ENCODE peak calls at places on chromosomes 13 and 19, in nine cellular contexts. L is sigmoid colon; V is stomach; A is HCT116; R is thoracic aorta; B is CD4-positive, alpha-beta T cell; U is naive thymus-derived CD4-positive, alpha-beta T cell; D is CD8-positive, alpha-beta T cell; Y is RWPE2. Z is an unnamed sample. For H3K9me3, the result is how much of the 10 kb centered on the place peaks cover.

GRCh38 chr13:21148557-21149258 is 27.6 kb downstream of the SKA3 start:
- DNase-seq in U (no peak), D (no peak), R (no peak), L (no peak), V (no peak), A (no peak), B (no peak), Y (no peak), Z (no peak)

GRCh38 chr19:47058621-47059020 is 10.2 kb upstream of the TMEM160 start:
- DNase-seq in Y (no peak), B (no peak), V (no peak), L (no peak), A (no peak), U (no peak), R (no peak), D (no peak), Z (no peak)

GRCh38 chr13:67515895-67516294 is 285.8 kb upstream of the PCDH9 start:
- DNase-seq in D (no peak), Y (no peak), U (no peak), B (no peak), A (no peak), V (no peak), R (no peak), L (no peak), Z (no peak)

GRCh38 chr19:44303976-44304568 is 753 bp downstream of the ZNF235 start:
- DNase-seq in L (no peak), D (no peak), B (no peak), Y (no peak), U (no peak), R (no peak), A (no peak), V (no peak), Z (no peak)

GRCh38 chr13:113069861-113070805 is 35.5 kb upstream of the F7 start:
- DNase-seq in L (no peak), V (no peak), A (no peak), B (no peak), U (no peak), R (no peak), Y (no peak), D (no peak), Z (no peak)

GRCh38 chr13:66313408-66313807 is 916.7 kb downstream of the PCDH9 start:
- DNase-seq in R (no peak), U (no peak), B (no peak), D (no peak), V (no peak), L (no peak), Y (no peak), A (no peak), Z (peak)

GRCh38 chr13:24226762-24227161 is 66.2 kb downstream of the SPATA13 start:
- DNase-seq in V (no peak), R (no peak), Y (no peak), D (no peak), U (no peak), B (no peak), L (no peak), A (no peak), Z (no peak)

GRCh38 chr13:33524086-33524485 is 238.5 kb upstream of the STARD13 start:
- DNase-seq in L (no peak), U (no peak), V (no peak), D (no peak), B (no peak), Y (no peak), R (no peak), A (no peak), Z (no peak)

GRCh38 chr19:1011831-1012333 is 9.0 kb downstream of the TMEM259 start:
- DNase-seq in D (no peak), R (no peak), A (no peak), L (no peak), U (no peak), V (no peak), B (no peak), Y (no peak), Z (no peak)

GRCh38 chr19:49554701-49555181 is 25.6 kb downstream of the NOSIP start:
- DNase-seq in Y (no peak), V (no peak), R (no peak), A (no peak), L (no peak), D (peak), B (peak), U (no peak), Z (no peak)

GRCh38 chr19:7595466-7596133 is at the start of gene CAMSAP3:
- DNase-seq in U (no peak), R (no peak), B (peak), A (no peak), V (peak), D (peak), Y (peak), L (no peak), Z (no peak)

GRCh38 chr13:49683489-49683888 is 7.8 kb downstream of the EBPL start:
- DNase-seq in A (no peak), D (no peak), V (no peak), R (no peak), Y (no peak), L (no peak), U (no peak), B (no peak), Z (no peak)

GRCh38 chr19:1987197-1988187 is 28.0 kb downstream of the BTBD2 start:
- DNase-seq in V (no peak), D (no peak), L (no peak), U (no peak), Y (peak), B (no peak), R (no peak), A (no peak), Z (no peak)

GRCh38 chr13:44818428-44818827 is 170.8 kb downstream of the NUFIP1 start:
- DNase-seq in R (no peak), B (no peak), V (no peak), D (no peak), L (no peak), Y (no peak), A (peak), U (no peak), Z (no peak)

GRCh38 chr19:35138305-35138799 is 272 bp upstream of the FXYD1 start:
- DNase-seq in D (no peak), R (no peak), V (no peak), A (no peak), L (peak), B (no peak), Y (no peak), U (no peak), Z (no peak)

GRCh38 chr13:44903596-44903995 is 85.7 kb downstream of the NUFIP1 start:
- DNase-seq in U (no peak), D (no peak), Y (no peak), R (peak), B (no peak), V (peak), L (peak), A (no peak), Z (peak)

GRCh38 chr19:18446811-18447359 is 9.0 kb upstream of the ISYNA1 start:
- DNase-seq in B (no peak), D (no peak), A (no peak), Y (no peak), R (no peak), V (no peak), U (no peak), L (no peak), Z (no peak)

GRCh38 chr13:105543742-105544141 is 991.7 kb downstream of the EFNB2 start:
- DNase-seq in V (no peak), L (no peak), A (no peak), B (no peak), Y (no peak), D (no peak), R (no peak), U (no peak), Z (no peak)

GRCh38 chr13:31377946-31378345 is 178.2 kb downstream of the B3GLCT start:
- DNase-seq in A (no peak), D (no peak), U (no peak), R (no peak), Y (no peak), B (no peak), L (no peak), V (no peak), Z (no peak)

GRCh38 chr19:49701271-49701786 is 10.4 kb downstream of the CPT1C start:
- DNase-seq in D (no peak), B (no peak), L (no peak), A (no peak), R (no peak), V (no peak), U (no peak), Y (no peak), Z (no peak)

GRCh38 chr19:54523403-54523802 is 20.8 kb downstream of the LAIR2 start:
- DNase-seq in D (no peak), Y (no peak), V (no peak), R (no peak), L (no peak), A (no peak), B (no peak), U (no peak), Z (no peak)

GRCh38 chr13:45510671-45511070 is 45.9 kb downstream of the COG3 start:
- DNase-seq in U (no peak), L (no peak), Y (no peak), R (no peak), V (no peak), A (no peak), D (no peak), B (no peak), Z (no peak)

GRCh38 chr13:92172191-92172590 is 773.8 kb downstream of the GPC5 start:
- DNase-seq in U (no peak), A (no peak), B (no peak), L (no peak), R (no peak), V (no peak), Y (no peak), D (no peak), Z (no peak)

GRCh38 chr19:30003862-30004261 is 61.8 kb downstream of the URI1 start:
- DNase-seq in Y (no peak), L (no peak), V (no peak), U (no peak), D (no peak), B (no peak), R (no peak), A (no peak), Z (no peak)

GRCh38 chr13:95255072-95255732 is 46.0 kb downstream of the ABCC4 start:
- DNase-seq in R (no peak), A (no peak), V (no peak), L (no peak), D (no peak), U (no peak), Y (no peak), B (no peak), Z (no peak)

GRCh38 chr13:95256086-95256485 is 45.2 kb downstream of the ABCC4 start:
- DNase-seq in B (no peak), A (peak), U (no peak), L (no peak), Y (peak), R (no peak), D (no peak), V (no peak), Z (no peak)

GRCh38 chr13:95251641-95252040 is 49.6 kb downstream of the ABCC4 start:
- DNase-seq in Y (no peak), D (no peak), L (no peak), V (no peak), A (no peak), B (no peak), R (no peak), U (no peak), Z (no peak)

GRCh38 chr13:95253033-95253432 is 48.2 kb downstream of the ABCC4 start:
- DNase-seq in R (no peak), D (no peak), V (no peak), Y (no peak), U (no peak), A (no peak), L (no peak), B (no peak), Z (no peak)

DNA sequence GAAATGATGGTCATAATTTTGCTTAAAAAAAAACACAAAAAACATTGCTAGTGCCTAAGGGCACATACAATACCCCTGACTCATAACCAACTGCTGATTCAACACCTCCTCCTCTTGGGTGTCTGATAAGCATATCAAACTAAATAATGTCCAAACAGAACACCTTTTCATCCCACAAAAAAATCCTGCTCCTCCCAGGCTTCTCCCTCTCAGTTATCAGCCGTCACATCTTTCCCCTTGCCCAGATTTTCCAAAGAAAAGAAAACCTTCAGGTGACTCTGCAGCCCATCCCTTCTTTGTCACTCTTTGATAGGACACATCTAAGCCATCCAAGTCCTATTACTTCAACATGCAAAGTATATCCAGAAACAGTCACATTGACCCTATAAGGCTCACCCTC is 46.9 kb downstream of the ABCC4 start:
- DNase-seq in R (no peak), D (no peak), L (no peak), A (peak), B (no peak), V (no peak), Y (no peak), U (no peak), Z (no peak)
- H3K27ac ChIP-seq in R (no peak), D (no peak), L (no peak), A (peak), B (no peak), V (no peak), Y (peak), U (no peak), Z (no peak)

DNA sequence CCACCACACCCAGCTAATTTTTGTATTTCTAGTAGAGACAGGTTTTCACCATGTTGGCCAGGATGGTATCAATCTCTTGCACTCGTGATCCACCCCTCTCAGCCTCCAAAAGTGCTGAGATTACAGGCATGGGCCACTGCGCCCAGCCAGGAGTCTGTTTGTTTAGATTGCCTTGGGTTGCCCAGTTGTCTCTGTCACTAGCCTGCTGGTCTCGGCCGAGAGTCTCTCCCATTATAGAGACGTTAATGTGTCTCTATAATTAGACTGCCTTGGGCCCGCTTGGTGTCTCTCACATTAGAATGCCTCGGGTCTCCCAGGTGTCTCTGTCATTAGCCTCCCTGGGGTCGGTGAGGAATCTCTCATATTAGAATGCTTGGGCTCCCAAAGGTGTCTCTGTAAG is 1533.6 kb downstream of the UQCRFS1 start:
- DNase-seq in Y (peak), D (peak), L (no peak), V (no peak), R (no peak), A (no peak), B (no peak), U (no peak), Z (no peak)
- H3K9me3 ChIP-seq in Y (under half), D (under half), L (under half), V (under half), R (under half), A (under half), B (under half), U (under half), Z (under half)

DNA sequence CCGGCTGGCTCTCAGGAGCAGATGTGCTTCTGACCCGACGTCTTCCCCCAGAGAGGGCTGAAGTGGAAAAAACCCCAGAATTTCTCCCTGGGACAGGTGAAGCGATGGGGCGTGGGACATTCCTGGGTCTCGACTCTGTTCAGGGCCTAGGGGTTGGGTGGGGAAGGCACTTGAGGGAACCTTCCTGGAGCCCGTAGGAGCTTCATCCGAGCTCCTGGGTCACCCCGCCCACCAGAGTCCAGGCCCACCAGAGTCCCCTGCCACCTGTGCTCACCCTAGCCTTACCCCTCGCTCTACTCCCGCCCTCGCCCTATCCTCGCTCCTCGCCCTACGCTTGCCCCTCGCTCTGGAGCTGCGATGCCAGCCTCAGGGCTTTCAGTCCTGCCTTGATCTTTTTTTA is 23.2 kb downstream of the EPN1 start:
- DNase-seq in A (no peak), V (no peak), R (no peak), Y (no peak), D (no peak), B (no peak), L (peak), U (no peak), Z (no peak)
- H3K27ac ChIP-seq in A (no peak), V (no peak), R (no peak), Y (no peak), D (no peak), B (no peak), L (no peak), U (no peak), Z (no peak)

DNA sequence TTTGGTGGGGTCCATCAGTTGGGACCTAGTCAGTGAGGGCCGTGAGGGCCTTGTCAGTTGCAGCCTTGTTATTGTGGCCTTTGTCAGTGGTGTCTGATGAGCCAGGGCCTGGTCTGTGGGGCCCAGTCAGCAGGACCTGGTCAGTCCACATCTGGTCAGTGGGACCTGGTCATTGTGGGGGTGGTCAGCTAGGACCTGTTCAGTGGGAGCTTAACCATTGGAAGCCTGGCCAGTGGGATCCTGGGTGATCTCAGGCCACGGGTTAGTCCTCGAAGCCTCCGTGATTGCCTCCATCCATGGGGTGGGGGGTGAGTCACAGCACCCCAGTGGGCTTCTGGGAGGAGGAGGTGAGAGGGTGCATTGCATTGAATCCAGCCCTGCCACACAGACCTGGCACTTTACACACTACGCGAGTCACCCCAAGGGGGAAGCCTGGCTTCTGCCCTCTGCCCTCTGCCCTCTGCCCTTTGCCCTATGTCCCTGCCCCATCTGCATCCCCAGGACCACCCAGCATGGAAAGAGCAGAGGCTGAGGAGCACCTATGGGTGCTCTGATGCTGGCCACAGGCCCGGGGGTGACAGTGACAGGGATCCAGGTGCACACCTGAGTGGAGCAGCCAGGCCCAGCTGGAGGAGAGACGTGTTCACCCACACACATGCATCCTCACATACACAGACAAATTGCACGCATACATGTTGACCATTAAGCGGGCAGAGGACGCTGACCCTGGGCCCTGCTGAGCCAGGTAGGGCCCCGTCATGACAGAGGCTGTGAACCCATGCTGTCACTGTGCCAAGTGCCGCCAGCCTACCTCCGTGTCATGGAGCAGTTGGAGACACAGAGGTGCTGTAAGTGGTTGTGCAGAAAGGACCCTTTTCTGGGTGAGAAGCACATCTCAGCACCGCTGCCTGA is 59.8 kb upstream of the TPM4 start:
- DNase-seq in L (peak), B (no peak), D (no peak), U (no peak), Y (no peak), R (no peak), A (no peak), V (peak), Z (no peak)
- H3K9me3 ChIP-seq in L (under half), B (under half), D (under half), U (under half), Y (under half), R (under half), A (under half), V (under half), Z (under half)

DNA sequence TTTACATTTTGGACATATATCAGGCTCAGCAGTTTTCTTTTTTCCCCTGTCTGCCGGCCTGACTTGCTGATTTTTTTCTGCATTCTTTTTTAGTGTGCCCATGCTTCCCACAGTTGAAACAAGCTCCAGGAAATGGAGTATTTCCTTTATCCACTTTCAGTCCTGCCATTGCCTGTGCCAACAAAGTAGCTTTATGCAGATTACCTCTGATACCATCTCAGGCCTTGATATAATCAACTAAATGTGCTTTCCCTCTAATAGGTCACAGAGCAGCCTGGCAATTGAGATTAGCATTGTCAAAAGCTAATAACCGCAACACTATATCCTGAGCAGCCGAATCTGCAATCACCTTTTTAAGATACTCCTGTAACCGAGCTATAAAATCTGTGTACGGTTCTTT is 9.2 kb downstream of the MRPS12 start:
- DNase-seq in U (no peak), D (no peak), R (no peak), V (no peak), A (no peak), Y (no peak), B (no peak), L (no peak), Z (no peak)
- H3K27ac ChIP-seq in U (no peak), D (no peak), R (no peak), V (no peak), A (no peak), Y (no peak), B (no peak), L (no peak), Z (no peak)

GRCh38 chr13:19061278-19061677 is 120.3 kb downstream of the TUBA3C start:
- DNase-seq in R (no peak), L (no peak), D (no peak), U (no peak), Y (no peak), V (no peak), B (no peak), A (no peak), Z (no peak)

GRCh38 chr13:19062019-19062646 is 119.5 kb downstream of the TUBA3C start:
- DNase-seq in A (no peak), U (no peak), V (no peak), R (no peak), Y (no peak), B (no peak), D (no peak), L (no peak), Z (no peak)

GRCh38 chr13:19059016-19059780 is 122.4 kb downstream of the TUBA3C start:
- DNase-seq in Y (no peak), D (no peak), U (no peak), A (no peak), R (no peak), B (no peak), V (no peak), L (no peak), Z (no peak)

GRCh38 chr13:19060311-19061002 is 121.2 kb downstream of the TUBA3C start:
- DNase-seq in A (no peak), V (no peak), D (no peak), L (no peak), Y (no peak), U (no peak), R (no peak), B (no peak), Z (no peak)

GRCh38 chr13:19062801-19063200 is 118.8 kb downstream of the TUBA3C start:
- DNase-seq in L (no peak), A (no peak), D (no peak), R (no peak), U (no peak), Y (no peak), B (no peak), V (no peak), Z (no peak)
- H3K9me3 ChIP-seq in L (under half), A (under half), D (under half), R (under half), U (under half), Y (under half), B (under half), V (under half), Z (under half)

GRCh38 chr13:97328222-97328790 is 105.7 kb upstream of the RAP2A start:
- DNase-seq in Y (no peak), A (no peak), L (no peak), D (no peak), V (no peak), U (no peak), R (no peak), B (no peak), Z (peak)
- H3K27ac ChIP-seq in Y (no peak), A (peak), L (peak), D (no peak), V (peak), U (no peak), R (peak), B (no peak), Z (peak)